ENCODE peak calls at places on chromosome 21, in four cellular contexts. X is H1, S is IMR-90, Z is mesendoderm. C is an unnamed sample.

GRCh38 chr21:29189358-29189757 is 58.9 kb downstream of the MAP3K7CL start:
- DNase-seq in X (no peak), S (peak; percentile 44), Z (no peak), C (no peak)

GRCh38 chr21:42220138-42220701 is 1.3 kb downstream of the ABCG1 start:
- DNase-seq in X (no peak), S (peak; percentile 82), Z (peak; percentile 86), C (peak; percentile 56)

GRCh38 chr21:36396971-36397370 is 11.8 kb downstream of the CHAF1B start:
- DNase-seq in X (no peak), S (no peak), Z (no peak), C (no peak)

GRCh38 chr21:42632771-42633690 is 20.4 kb upstream of the PDE9A start:
- DNase-seq in X (no peak), S (no peak), Z (no peak), C (no peak)

GRCh38 chr21:45358261-45358670 is 46.7 kb upstream of the COL18A1 start:
- DNase-seq in X (no peak), S (no peak), Z (no peak), C (no peak)

GRCh38 chr21:25428537-25428936 is 178.7 kb downstream of the MRPL39 start:
- DNase-seq in X (no peak), S (peak; percentile 5), Z (no peak), C (no peak)

GRCh38 chr21:29372063-29372802 is 73.5 kb downstream of the BACH1 start:
- DNase-seq in X (no peak), S (peak; percentile 84), Z (peak; percentile 87), C (peak; percentile 56)

GRCh38 chr21:33402011-33402979 is 918 bp upstream of the IFNGR2 start:
- DNase-seq in X (no peak), S (peak; percentile 71), Z (peak; percentile 82), C (peak; percentile 60)

GRCh38 chr21:41777934-41778815 is 11.3 kb upstream of the RIPK4 start:
- DNase-seq in X (peak; percentile 79), S (peak; percentile 69), Z (peak; percentile 95), C (peak; percentile 95)

GRCh38 chr21:44802396-44803153 is 955 bp upstream of the UBE2G2 start:
- DNase-seq in X (no peak), S (no peak), Z (peak; percentile 71), C (no peak)

GRCh38 chr21:43467785-43468184 is 40.9 kb upstream of the SIK1 start:
- DNase-seq in X (no peak), S (no peak), Z (no peak), C (no peak)

GRCh38 chr21:44932366-44933181 is 7.3 kb upstream of the SLX9 start:
- DNase-seq in X (no peak), S (no peak), Z (no peak), C (no peak)

GRCh38 chr21:29075706-29076447 is 2.4 kb upstream of the CCT8 start:
- DNase-seq in X (no peak), S (peak; percentile 35), Z (no peak), C (no peak)

GRCh38 chr21:14533555-14534400 is 12.3 kb downstream of the SAMSN1 start:
- DNase-seq in X (no peak), S (no peak), Z (peak; percentile 8), C (no peak)

GRCh38 chr21:41899431-41900202 is 20.5 kb upstream of the PRDM15 start:
- DNase-seq in X (no peak), S (no peak), Z (no peak), C (no peak)

GRCh38 chr21:42201615-42202161 is 17.3 kb upstream of the ABCG1 start:
- DNase-seq in X (no peak), S (no peak), Z (no peak), C (no peak)

GRCh38 chr21:14321042-14321441 is 61.9 kb downstream of the HSPA13 start:
- DNase-seq in X (no peak), S (peak; percentile 0), Z (no peak), C (no peak)

GRCh38 chr21:44368711-44369446 is 15.5 kb downstream of the TRPM2 start:
- DNase-seq in X (no peak), S (no peak), Z (peak; percentile 29), C (peak; percentile 76)

GRCh38 chr21:42725416-42725930 is 72.1 kb downstream of the PDE9A start:
- DNase-seq in X (no peak), S (peak; percentile 2), Z (no peak), C (no peak)

GRCh38 chr21:41962425-41962966 is 8.7 kb upstream of the C2CD2 start:
- DNase-seq in X (no peak), S (no peak), Z (no peak), C (no peak)

GRCh38 chr21:37700641-37701202 is 215.5 kb downstream of the KCNJ6 start:
- DNase-seq in X (peak; percentile 33), S (peak; percentile 84), Z (peak; percentile 93), C (peak; percentile 67)

GRCh38 chr21:42093991-42094417 is 22.9 kb downstream of the UMODL1 start:
- DNase-seq in X (no peak), S (peak; percentile 93), Z (no peak), C (no peak)

GRCh38 chr21:33046455-33046854 is 20.7 kb downstream of the OLIG2 start:
- DNase-seq in X (no peak), S (no peak), Z (no peak), C (no peak)

GRCh38 chr21:46442938-46443337 is 15.8 kb upstream of the DIP2A start:
- DNase-seq in X (no peak), S (no peak), Z (no peak), C (no peak)
- H4K5ac ChIP-seq in X (no peak overlapping the region), S (no peak overlapping the region), Z (no peak overlapping the region), C (no peak overlapping the region)

DNA sequence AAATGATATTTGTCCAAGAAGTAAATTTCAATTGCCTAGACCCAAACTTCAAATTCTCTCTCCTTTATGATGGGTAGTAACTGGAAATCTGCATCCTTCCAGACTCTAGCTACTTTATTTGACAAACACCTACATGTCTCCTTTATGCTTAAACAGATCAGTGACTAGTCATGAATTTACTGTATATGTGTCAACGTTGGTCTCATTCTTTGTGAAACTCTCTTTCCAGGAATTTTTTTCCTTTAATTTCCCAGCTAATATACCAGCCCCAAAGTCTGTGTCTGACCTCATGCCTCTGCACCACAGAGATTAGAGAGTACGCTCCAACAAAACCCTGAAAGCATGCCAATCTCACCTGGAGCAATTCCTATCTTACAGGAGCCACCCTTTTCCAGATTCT is 811.2 kb upstream of the NCAM2 start:
- DNase-seq in X (no peak), S (no peak), Z (no peak), C (no peak)
- H4K5ac ChIP-seq in X (no peak overlapping the region), S (no peak overlapping the region), Z (no peak overlapping the region), C (no peak overlapping the region)

GRCh38 chr21:16517380-16517779 is 787.6 kb downstream of the USP25 start:
- DNase-seq in X (no peak), S (peak; percentile 8), Z (no peak), C (no peak)

GRCh38 chr21:16522512-16522911 is 792.7 kb downstream of the USP25 start:
- DNase-seq in X (no peak), S (peak; percentile 83), Z (no peak), C (no peak)

GRCh38 chr21:16519012-16519411 is 789.2 kb downstream of the USP25 start:
- DNase-seq in X (no peak), S (no peak), Z (no peak), C (no peak)

GRCh38 chr21:16514316-16514715 is 784.5 kb downstream of the USP25 start:
- DNase-seq in X (no peak), S (no peak), Z (no peak), C (no peak)

GRCh38 chr21:16519656-16520055 is 789.9 kb downstream of the USP25 start:
- DNase-seq in X (no peak), S (no peak), Z (no peak), C (no peak)
- H4K5ac ChIP-seq in X (no peak overlapping the region), S (no peak overlapping the region), Z (no peak overlapping the region), C (no peak overlapping the region)

DNA sequence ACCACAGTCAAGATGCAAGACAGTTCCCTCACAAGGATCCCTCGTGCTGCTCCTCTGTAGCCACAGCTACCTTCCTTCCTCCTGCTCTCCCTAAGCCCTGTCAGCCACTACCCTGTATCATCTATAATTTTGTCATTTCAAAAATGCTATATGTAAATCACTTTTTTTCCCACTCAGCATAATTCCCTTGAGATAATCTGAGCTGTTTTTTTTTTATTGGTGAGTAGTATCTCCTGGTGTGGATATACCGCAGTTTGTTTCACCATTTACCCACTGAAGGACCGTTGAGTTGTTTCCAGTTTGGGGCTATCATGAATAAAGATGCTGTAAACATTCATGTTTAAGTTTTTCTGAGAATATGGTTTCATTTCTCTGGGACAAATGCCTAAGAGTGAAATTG is 88.2 kb downstream of the HUNK start:
- DNase-seq in X (no peak), S (no peak), Z (no peak), C (no peak)
- H4K5ac ChIP-seq in X (no peak overlapping the region), S (no peak overlapping the region), Z (no peak overlapping the region), C (no peak overlapping the region)

C was measured in H9.